ENCODE peak calls at places on chromosome 10, in six cellular contexts. Y, H, P, D, Z and K are unnamed samples.

GRCh38 chr10:133357293-133358151 is at the start of gene FUOM:
- DNase-seq in H (no peak), P (peak), Y (no peak), Z (peak), D (peak), K (no peak)

GRCh38 chr10:19750972-19751371 is 65.3 kb upstream of the PLXDC2 start:
- DNase-seq in H (no peak), Y (no peak), Z (no peak), D (no peak), P (no peak), K (no peak)

GRCh38 chr10:102347236-102347828 is 48.2 kb upstream of the NFKB2 start:
- DNase-seq in Z (peak), D (peak), Y (peak), P (peak), H (no peak), K (no peak)

GRCh38 chr10:25061711-25062455 is 45.5 kb downstream of the THNSL1 start:
- DNase-seq in Z (peak), Y (no peak), D (no peak), P (no peak), H (no peak), K (no peak)

GRCh38 chr10:129888784-129889616 is 75.1 kb downstream of the EBF3 start:
- DNase-seq in Y (peak), P (peak), H (no peak), D (peak), Z (peak), K (no peak)

GRCh38 chr10:79400567-79401004 is 44.8 kb downstream of the ZCCHC24 start:
- DNase-seq in Y (no peak), H (no peak), P (peak), D (peak), Z (peak), K (no peak)

GRCh38 chr10:124650820-124651401 is 93.3 kb downstream of the FAM53B start:
- DNase-seq in Y (no peak), P (no peak), H (no peak), Z (no peak), D (no peak), K (no peak)

GRCh38 chr10:28721318-28721717 is 44.0 kb downstream of the BAMBI start:
- DNase-seq in Z (no peak), H (no peak), P (no peak), D (no peak), Y (no peak), K (no peak)

GRCh38 chr10:118571123-118571522 is 24.3 kb downstream of the PRLHR start:
- DNase-seq in Z (peak), H (no peak), Y (peak), P (peak), D (no peak), K (no peak)

GRCh38 chr10:45515630-45516029 is 141.6 kb downstream of the ALOX5 start:
- DNase-seq in D (no peak), Y (no peak), H (no peak), Z (no peak), P (no peak), K (no peak)

GRCh38 chr10:33402748-33403147 is 68.3 kb upstream of the NRP1 start:
- DNase-seq in D (no peak), Z (no peak), H (no peak), P (no peak), Y (no peak), K (no peak)

GRCh38 chr10:130044067-130045061 is 66.3 kb downstream of the C10orf143 start:
- DNase-seq in Z (no peak), P (no peak), D (no peak), Y (no peak), H (no peak), K (no peak)

GRCh38 chr10:132377326-132377725 is 19.7 kb upstream of the PWWP2B start:
- DNase-seq in H (no peak), P (no peak), Z (no peak), Y (no peak), D (no peak), K (no peak)

GRCh38 chr10:86711957-86712708 is 43.8 kb downstream of the LDB3 start:
- DNase-seq in H (no peak), Y (peak), P (no peak), D (no peak), Z (no peak), K (no peak)

GRCh38 chr10:99529483-99530107 is 3.1 kb upstream of the NKX2-3 start:
- DNase-seq in Z (no peak), P (no peak), Y (no peak), H (no peak), D (no peak), K (no peak)

GRCh38 chr10:118569241-118569881 is 26.1 kb downstream of the PRLHR start:
- DNase-seq in D (no peak), Z (no peak), Y (no peak), P (peak), H (no peak), K (no peak)

GRCh38 chr10:34121125-34121973 is 693.7 kb downstream of the PARD3 start:
- DNase-seq in H (no peak), D (no peak), P (no peak), Z (peak), Y (no peak), K (no peak)

GRCh38 chr10:131012641-131012985 is 298.9 kb downstream of the TCERG1L start:
- DNase-seq in Y (no peak), D (no peak), Z (no peak), P (no peak), H (no peak), K (no peak)

GRCh38 chr10:47207280-47207613 is 92.8 kb upstream of the GDF10 start:
- DNase-seq in P (no peak), D (no peak), Y (no peak), H (no peak), Z (peak), K (no peak)

GRCh38 chr10:95288273-95288672 is 2.5 kb downstream of the PDLIM1 start:
- DNase-seq in D (no peak), H (no peak), P (no peak), Y (no peak), Z (no peak), K (no peak)
- H3K4me3 ChIP-seq in D (no peak), H (no peak), P (no peak), Y (peak), Z (no peak), K (no peak)

GRCh38 chr10:117164878-117165556 is 26.9 kb upstream of the VAX1 start:
- DNase-seq in H (no peak), Z (peak), Y (no peak), P (no peak), D (no peak), K (no peak)

GRCh38 chr10:117168135-117168674 is 29.1 kb upstream of the KCNK18 start:
- DNase-seq in P (no peak), Z (peak), H (no peak), Y (peak), D (peak), K (no peak)

GRCh38 chr10:117165557-117166419 is 27.7 kb upstream of the VAX1 start:
- DNase-seq in H (no peak), Z (peak), Y (no peak), D (peak), P (peak), K (no peak)

GRCh38 chr10:117167346-117168134 is 29.5 kb upstream of the VAX1 start:
- DNase-seq in P (no peak), Z (no peak), D (no peak), H (no peak), Y (no peak), K (no peak)

DNA sequence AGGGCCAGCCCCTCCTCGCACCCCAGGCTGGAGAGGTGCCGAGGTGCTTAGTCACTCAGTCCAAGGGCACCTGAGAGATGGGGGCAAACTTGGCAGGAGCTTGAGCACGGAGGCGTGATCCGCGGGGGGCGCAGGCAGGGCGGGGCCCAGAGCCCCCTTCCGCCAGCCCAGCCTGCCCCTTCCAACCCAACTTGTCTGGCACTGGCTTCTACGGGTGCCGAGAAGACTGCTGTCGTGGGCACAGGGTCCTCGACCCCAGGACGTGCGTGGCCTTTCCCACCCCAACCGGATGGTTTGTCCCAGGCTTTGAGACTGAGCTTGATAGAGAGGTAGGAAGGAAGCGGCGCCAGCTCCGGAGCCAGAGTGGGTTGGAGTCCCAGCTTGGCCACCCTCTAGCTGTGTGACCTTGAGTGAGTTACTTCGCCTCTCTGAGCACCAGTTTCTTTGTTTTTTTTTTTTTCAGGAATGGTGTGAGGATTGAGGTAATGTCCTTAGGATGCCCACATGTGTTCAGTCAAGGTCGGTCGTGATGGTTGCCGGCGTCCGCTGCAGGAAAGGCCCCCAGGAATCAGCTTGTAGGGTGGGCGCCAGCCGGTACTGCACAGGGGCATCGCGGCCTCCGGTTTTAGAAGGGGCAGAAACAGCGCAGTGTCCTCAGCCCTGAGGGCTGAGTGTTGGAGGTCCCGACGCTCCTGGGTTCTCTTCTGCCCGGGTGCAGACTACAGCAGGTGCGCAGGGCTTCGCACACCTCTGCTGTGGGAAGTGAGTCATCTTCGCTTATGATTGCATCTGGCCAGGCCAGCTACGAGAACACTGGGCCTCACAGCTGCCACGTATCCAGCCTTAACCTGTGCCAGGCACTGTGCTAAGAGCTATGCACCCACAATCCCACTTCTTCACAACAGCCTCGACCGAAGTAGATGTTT is 28.6 kb upstream of the VAX1 start:
- DNase-seq in D (no peak), Y (no peak), H (no peak), P (no peak), Z (no peak), K (no peak)
- H3K4me3 ChIP-seq in D (no peak), Y (no peak), H (no peak), P (no peak), Z (no peak), K (no peak)

GRCh38 chr10:95742962-95743535 is 12.9 kb upstream of the ENTPD1 start:
- DNase-seq in H (no peak), Z (no peak), D (no peak), P (no peak), Y (no peak), K (no peak)
- H3K4me3 ChIP-seq in H (no peak), Z (no peak), D (no peak), P (no peak), Y (no peak), K (no peak)

DNA sequence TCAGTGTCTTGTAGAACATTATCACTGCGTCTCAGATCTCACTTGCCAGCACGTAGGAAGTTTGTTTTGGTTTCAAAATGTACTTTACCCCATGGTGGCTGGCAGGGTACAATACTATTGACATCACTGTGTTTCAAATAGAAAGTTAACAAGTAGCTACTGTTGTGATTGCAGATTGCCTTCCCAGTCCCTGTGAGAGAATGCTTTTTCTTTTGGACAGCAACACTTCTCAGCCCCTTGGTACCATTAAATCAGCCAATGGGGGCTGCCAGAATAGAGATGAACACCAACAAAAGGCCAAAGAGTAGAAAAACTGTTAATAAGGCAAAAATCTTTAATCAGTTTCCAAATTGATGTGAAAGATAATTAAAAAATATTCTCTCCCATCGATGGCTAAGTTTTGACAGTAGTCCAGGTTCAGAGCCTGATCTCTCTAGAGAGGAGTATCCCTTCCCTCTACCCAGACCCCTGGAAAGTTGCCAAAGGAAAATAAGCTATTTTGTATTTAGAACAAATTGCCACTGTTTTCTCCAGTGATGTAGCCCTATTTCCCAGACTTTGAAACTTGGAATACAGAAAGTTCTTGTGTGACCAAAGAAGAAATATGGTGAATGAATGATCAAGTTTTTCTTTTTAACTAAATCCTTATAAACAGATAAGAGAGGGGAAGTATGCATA is 34.9 kb downstream of the SMNDC1 start:
- DNase-seq in P (no peak), Y (peak), H (no peak), D (peak), Z (peak), K (no peak)
- H3K4me3 ChIP-seq in P (no peak), Y (peak), H (no peak), D (no peak), Z (peak), K (no peak)

GRCh38 chr10:97684866-97685394 is 2.1 kb downstream of the AVPI1 start:
- DNase-seq in Z (peak), Y (no peak), H (no peak), P (no peak), D (no peak), K (no peak)
- H3K4me3 ChIP-seq in Z (peak), Y (peak), H (peak), P (peak), D (no peak), K (peak)